ENCODE peak calls at places on chromosomes 4 and X, in five cellular contexts. F is AG09319, P is T-helper 9 cell, H is ovary, R is HS-5. K is an unnamed sample.

GRCh38 chr4:134126161-134126560 is 75.4 kb downstream of the PABPC4L start:
- DNase-seq in R (no peak), F (no peak), P (no peak), H (no peak), K (no peak)

GRCh38 chrX:120726294-120726693 is 96.4 kb upstream of the C1GALT1C1 start:
- DNase-seq in R (no peak), H (no peak), P (no peak), F (no peak), K (no peak)

GRCh38 chr4:40190880-40191815 is 5.7 kb upstream of the RHOH start:
- DNase-seq in F (no peak), R (no peak), H (no peak), P (no peak), K (peak; percentile 94)

GRCh38 chr4:69322055-69322454 is 41.8 kb downstream of the UGT2B28 start:
- DNase-seq in H (no peak), F (no peak), R (peak; percentile 29), P (no peak), K (no peak)

GRCh38 chr4:186898367-186898766 is 174.7 kb upstream of the FAT1 start:
- DNase-seq in R (no peak), H (no peak), F (no peak), P (no peak), K (no peak)

GRCh38 chr4:53854991-53855885 is 209.2 kb downstream of the CHIC2 start:
- DNase-seq in R (peak; percentile 15), P (no peak), H (no peak), F (peak; percentile 20), K (no peak)

GRCh38 chr4:68021185-68021584 is 57.9 kb upstream of the TMPRSS11A start:
- DNase-seq in P (no peak), F (no peak), H (no peak), R (peak; percentile 18), K (no peak)

GRCh38 chr4:150874386-150875226 is 140.5 kb downstream of the LRBA start:
- DNase-seq in F (no peak), P (no peak), H (no peak), R (no peak), K (no peak)

GRCh38 chr4:94559351-94559806 is 107.6 kb downstream of the PDLIM5 start:
- DNase-seq in H (no peak), P (no peak), R (no peak), F (peak; percentile 81), K (no peak)

K was measured in Jurkat, Clone E6-1.